ENCODE peak calls at places on chromosomes 6 and 20, in five cellular contexts. O, T, D, G and Q are unnamed samples.

GRCh38 chr20:10190456-10190855 is 28.2 kb upstream of the SNAP25 start:
- DNase-seq in O (no peak), T (no peak), D (no peak), G (no peak), Q (no peak)

GRCh38 chr6:109242923-109243322 is 139.3 kb downstream of the CD164 start:
- DNase-seq in O (no peak), T (no peak), D (no peak), G (no peak), Q (no peak)

GRCh38 chr6:53795702-53796450 is 1.1 kb downstream of the LRRC1 start:
- DNase-seq in O (no peak), T (peak; percentile 29), D (no peak), G (peak; percentile 67), Q (peak; percentile 30)

GRCh38 chr6:46357591-46357990 is 133.7 kb downstream of the RCAN2 start:
- DNase-seq in O (no peak), T (no peak), D (no peak), G (no peak), Q (no peak)

GRCh38 chr20:39800548-39800947 is 838.4 kb downstream of the DHX35 start:
- DNase-seq in O (peak; percentile 26), T (no peak), D (no peak), G (no peak), Q (no peak)

GRCh38 chr6:56693246-56693607 is 50.5 kb upstream of the DST start:
- DNase-seq in O (no peak), T (peak; percentile 75), D (no peak), G (no peak), Q (no peak)

GRCh38 chr6:70547905-70548304 is 18.8 kb upstream of the SDHAF4 start:
- DNase-seq in O (no peak), T (no peak), D (no peak), G (no peak), Q (no peak)

GRCh38 chr6:111377558-111378120 is 105.4 kb downstream of the REV3L start:
- DNase-seq in O (no peak), T (no peak), D (peak; percentile 58), G (no peak), Q (no peak)

GRCh38 chr6:133983099-133983939 is 30.3 kb downstream of the TBPL1 start:
- DNase-seq in O (no peak), T (peak; percentile 28), D (no peak), G (no peak), Q (no peak)

GRCh38 chr6:90044182-90044832 is 150.0 kb downstream of the GJA10 start:
- DNase-seq in O (no peak), T (no peak), D (no peak), G (no peak), Q (no peak)

GRCh38 chr6:44016131-44016870 is 111.0 kb downstream of the MRPL14 start:
- DNase-seq in O (no peak), T (no peak), D (no peak), G (no peak), Q (no peak)

GRCh38 chr6:18182568-18182967 is 27.3 kb downstream of the KDM1B start:
- DNase-seq in O (no peak), T (no peak), D (no peak), G (no peak), Q (no peak)

GRCh38 chr6:41498968-41499599 is 47.1 kb upstream of the FOXP4 start:
- DNase-seq in O (no peak), T (peak; percentile 93), D (peak; percentile 47), G (no peak), Q (no peak)

GRCh38 chr20:23668477-23668951 is 20.3 kb downstream of the CST4 start:
- DNase-seq in O (no peak), T (peak; percentile 84), D (peak; percentile 57), G (peak; percentile 88), Q (peak; percentile 63)

GRCh38 chr20:23995905-23996666 is 7.5 kb upstream of the GGTLC1 start:
- DNase-seq in O (no peak), T (peak; percentile 50), D (peak; percentile 35), G (no peak), Q (peak; percentile 50)

GRCh38 chr20:50123418-50123817 is 10.5 kb upstream of the UBE2V1 start:
- DNase-seq in O (no peak), T (no peak), D (no peak), G (no peak), Q (no peak)

GRCh38 chr20:56826971-56827645 is 198.0 kb downstream of the TFAP2C start:
- DNase-seq in O (no peak), T (no peak), D (no peak), G (no peak), Q (no peak)

GRCh38 chr20:41179961-41180360 is 42.6 kb downstream of the PLCG1 start:
- DNase-seq in O (no peak), T (no peak), D (no peak), G (peak; percentile 44), Q (no peak)

GRCh38 chr6:89952361-89952680 is 58.1 kb downstream of the GJA10 start:
- DNase-seq in O (no peak), T (no peak), D (no peak), G (no peak), Q (no peak)

GRCh38 chr6:168448243-168448855 is 7.4 kb downstream of the SMOC2 start:
- DNase-seq in O (no peak), T (no peak), D (no peak), G (no peak), Q (no peak)

GRCh38 chr20:8226106-8226505 is 94.0 kb downstream of the PLCB1 start:
- DNase-seq in O (no peak), T (no peak), D (no peak), G (no peak), Q (no peak)

GRCh38 chr6:67952948-67953347 is 682.1 kb upstream of the ADGRB3 start:
- DNase-seq in O (no peak), T (no peak), D (no peak), G (no peak), Q (no peak)

GRCh38 chr6:1987640-1988039 is 257.8 kb downstream of the GMDS start:
- DNase-seq in O (no peak), T (no peak), D (no peak), G (no peak), Q (no peak)

DNA sequence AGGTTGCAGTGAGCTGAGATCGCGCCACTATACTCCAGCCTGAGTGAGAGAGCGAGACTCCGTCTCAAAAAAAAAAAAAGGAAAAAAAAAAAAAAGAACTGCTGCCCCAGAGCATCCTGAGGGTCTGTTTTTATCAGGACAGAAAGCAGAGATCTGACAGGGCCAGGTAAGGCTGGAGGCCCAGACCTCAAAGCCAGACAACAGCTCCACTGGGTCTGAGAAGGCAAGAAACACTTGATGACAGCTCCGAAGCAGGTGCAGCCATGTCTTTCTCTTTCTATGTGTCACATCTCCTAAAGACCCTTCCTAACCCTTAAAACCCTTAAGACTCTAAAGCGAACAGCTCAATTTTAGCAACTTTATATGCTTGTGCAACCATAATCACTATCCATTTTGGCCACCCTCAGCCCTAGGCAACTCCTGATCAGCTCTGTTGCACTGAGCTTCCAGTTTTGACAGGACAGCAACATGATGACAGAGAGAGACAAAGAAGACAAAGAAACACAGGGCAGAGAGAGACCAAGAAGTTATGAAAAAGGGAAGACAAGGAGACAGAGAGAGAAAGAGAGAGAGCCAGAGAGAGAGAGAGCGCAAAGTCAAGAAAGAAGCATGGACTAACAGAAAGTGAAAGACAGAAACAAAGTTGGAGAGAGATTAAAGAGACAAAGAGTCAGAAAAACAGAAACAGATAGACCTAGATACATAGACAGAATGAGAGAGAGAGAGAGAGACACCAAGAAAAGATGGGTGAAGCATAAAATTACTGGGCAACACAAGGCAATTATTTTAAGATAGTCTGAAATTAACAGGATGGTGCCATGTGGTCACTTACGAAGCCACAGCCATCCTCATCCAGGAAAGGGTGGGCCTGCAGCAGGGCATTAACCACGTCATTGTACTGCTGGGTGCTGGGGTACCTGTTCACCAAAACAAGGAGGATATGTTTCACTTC is 39.2 kb downstream of the SAMD3 start:
- DNase-seq in O (no peak), T (no peak), D (no peak), G (no peak), Q (no peak)
- TF ChIP-seq GABPA in O (no peak), T (no peak), D (no peak), G (no peak), Q (no peak)

DNA sequence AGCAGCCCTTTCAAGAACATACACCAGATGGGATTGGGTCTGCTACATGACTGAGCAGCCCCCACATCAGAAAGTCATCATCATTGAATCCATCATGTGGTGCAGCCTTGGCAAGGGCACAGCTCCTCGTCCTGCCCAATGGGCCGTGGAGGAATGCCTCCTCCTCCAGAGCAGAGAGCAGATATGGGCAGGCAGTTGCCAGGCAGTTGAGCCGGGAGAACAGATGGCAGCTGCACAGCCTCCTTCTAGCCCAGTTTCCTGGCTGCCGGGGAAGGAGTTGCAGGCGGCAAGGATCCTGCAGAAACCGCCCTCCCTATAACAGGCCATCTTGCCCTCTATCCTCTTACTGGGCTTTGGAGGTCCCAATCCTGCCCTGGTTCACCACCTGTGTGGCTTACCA is 11.9 kb upstream of the ZFAND3 start:
- DNase-seq in O (no peak), T (no peak), D (no peak), G (no peak), Q (peak; percentile 68)
- TF ChIP-seq CTCF in O (no peak), T (no peak), D (no peak), G (peak; percentile 17), Q (no peak)

GRCh38 chr20:43994486-43995100 is 79.9 kb downstream of the TOX2 start:
- DNase-seq in O (no peak), T (no peak), D (no peak), G (no peak), Q (peak; percentile 52)

GRCh38 chr20:43991264-43991663 is 76.6 kb downstream of the TOX2 start:
- DNase-seq in O (no peak), T (no peak), D (no peak), G (no peak), Q (no peak)

GRCh38 chr20:43991982-43992381 is 77.3 kb downstream of the TOX2 start:
- DNase-seq in O (no peak), T (no peak), D (no peak), G (no peak), Q (no peak)

GRCh38 chr20:43993552-43993951 is 78.9 kb downstream of the TOX2 start:
- DNase-seq in O (no peak), T (no peak), D (no peak), G (no peak), Q (no peak)

DNA sequence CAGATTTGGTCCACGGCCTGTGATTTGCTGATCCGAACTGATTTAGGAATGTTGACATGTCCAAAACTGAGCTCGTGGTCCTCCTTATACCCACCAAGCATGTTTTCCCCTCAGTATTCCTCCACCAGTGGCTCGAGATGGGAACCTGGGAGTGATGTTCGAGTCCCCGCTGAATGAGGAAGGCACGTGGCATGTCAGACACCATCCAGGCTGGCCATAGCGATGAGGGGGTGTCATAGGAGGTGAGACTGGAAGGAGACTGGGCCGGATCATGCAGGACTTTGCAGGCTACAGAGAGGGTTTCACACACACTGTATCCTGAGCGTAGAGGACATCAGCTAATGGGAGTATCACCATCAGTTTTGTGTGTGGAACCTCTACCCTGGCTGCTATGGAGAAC is 78.2 kb downstream of the TOX2 start:
- DNase-seq in O (no peak), T (no peak), D (no peak), G (no peak), Q (no peak)
- TF ChIP-seq RAD21 in O (no peak), T (no peak), D (no peak), G (no peak), Q (no peak)

DNA sequence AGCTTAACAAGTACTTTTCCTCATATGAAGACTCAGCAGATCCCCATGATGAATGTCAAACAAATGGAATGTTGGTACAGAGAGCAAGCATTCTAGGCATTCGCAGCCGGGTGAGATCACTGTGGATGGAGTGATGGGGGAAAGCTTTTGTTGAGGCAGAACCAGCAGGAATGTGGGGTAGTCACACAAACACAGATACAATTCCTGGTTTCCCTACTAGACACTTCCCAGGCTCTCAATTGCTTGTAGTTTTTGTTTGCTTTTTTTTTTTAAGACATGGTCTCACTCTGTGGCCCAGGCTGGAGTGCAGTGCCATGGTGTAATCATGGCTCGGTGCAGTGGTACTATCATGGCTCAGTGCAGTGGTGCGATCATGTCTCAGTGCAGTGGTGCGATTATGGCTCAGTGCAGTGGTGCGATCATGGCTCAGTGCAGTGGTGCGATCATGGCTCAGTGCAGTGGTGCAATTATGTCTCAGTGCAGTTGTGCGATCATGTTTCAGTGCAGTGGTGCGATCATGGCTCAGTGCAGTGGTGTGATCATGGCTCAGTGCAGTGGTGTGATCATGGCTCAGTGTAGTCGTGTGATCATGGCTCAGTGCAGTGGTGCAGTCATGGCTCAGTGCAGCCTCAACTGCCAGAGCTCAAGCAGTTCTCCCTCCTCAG is 15.4 kb upstream of the IER3 start:
- DNase-seq in O (no peak), T (peak; percentile 97), D (no peak), G (no peak), Q (no peak)
- TF ChIP-seq GABPA in O (no peak), T (no peak), D (no peak), G (no peak), Q (no peak)